ENCODE peak calls at places on chromosomes 11 and 22, in four cellular contexts. Q is hepatic stellate cell, X is myocyte, L is fibroblast of pulmonary artery. U is an unnamed sample.

GRCh38 chr11:67382481-67383136 is 9.2 kb upstream of the RAD9A start:
- DNase-seq in Q (peak), X (peak), L (peak), U (no peak)

GRCh38 chr11:133162228-133162627 is 370.1 kb downstream of the OPCML start:
- DNase-seq in Q (no peak), X (no peak), L (no peak), U (no peak)

GRCh38 chr11:120703358-120704152 is 192.0 kb downstream of the GRIK4 start:
- DNase-seq in Q (no peak), X (no peak), L (no peak), U (no peak)

GRCh38 chr11:103659743-103660142 is 376.7 kb upstream of the DDI1 start:
- DNase-seq in Q (no peak), X (no peak), L (no peak), U (no peak)

GRCh38 chr11:70176940-70177689 is 26.0 kb upstream of the FADD start:
- DNase-seq in Q (peak), X (no peak), L (no peak), U (no peak)

GRCh38 chr11:73009972-73010371 is 132.1 kb downstream of the FCHSD2 start:
- DNase-seq in Q (no peak), X (no peak), L (no peak), U (no peak)

GRCh38 chr11:20966489-20966888 is 297.1 kb downstream of the NELL1 start:
- DNase-seq in Q (no peak), X (no peak), L (no peak), U (peak)

GRCh38 chr11:72239296-72239848 is 4.6 kb downstream of the PHOX2A start:
- DNase-seq in Q (peak), X (peak), L (peak), U (no peak)

GRCh38 chr11:64007629-64008282 is 21.5 kb downstream of the OTUB1 start:
- DNase-seq in Q (peak), X (peak), L (peak), U (no peak)

GRCh38 chr11:75352417-75353206 is 1.2 kb upstream of the ARRB1 start:
- DNase-seq in Q (peak), X (no peak), L (no peak), U (no peak)

GRCh38 chr22:48949375-48950149 is 878.1 kb downstream of the BRD1 start:
- DNase-seq in Q (no peak), X (no peak), L (no peak), U (no peak)